ENCODE peak calls at places on chromosomes 5 and 9, in four cellular contexts. V, O, R and Y are unnamed samples.

GRCh38 chr5:140549237-140550144 is 2.0 kb downstream of the EIF4EBP3 start:
- DNase-seq in V (peak), R (no peak), O (peak), Y (no peak)

GRCh38 chr5:149464796-149465489 is 85.9 kb upstream of the IL17B start:
- DNase-seq in O (peak), V (peak), R (no peak), Y (no peak)

GRCh38 chr5:39714036-39714698 is 289.4 kb upstream of the DAB2 start:
- DNase-seq in V (peak), R (peak), O (peak), Y (peak)

GRCh38 chr9:137053944-137054931 is at the start of gene ENTPD2:
- DNase-seq in V (no peak), R (peak), O (no peak), Y (no peak)

GRCh38 chr5:150662731-150663516 is 1.9 kb downstream of the MYOZ3 start:
- DNase-seq in V (no peak), R (no peak), O (no peak), Y (no peak)

GRCh38 chr5:14108170-14108996 is 34.8 kb upstream of the TRIO start:
- DNase-seq in V (peak), O (peak), R (peak), Y (peak)

GRCh38 chr9:124835026-124835501 is 18.2 kb upstream of the WDR38 start:
- DNase-seq in R (no peak), V (peak), O (peak), Y (no peak)

GRCh38 chr5:112121268-112121667 is 297.8 kb downstream of the EPB41L4A start:
- DNase-seq in R (no peak), O (peak), V (peak), Y (no peak)

GRCh38 chr9:91220491-91221135 is 141.1 kb downstream of the AUH start:
- DNase-seq in O (no peak), V (peak), R (no peak), Y (no peak)

GRCh38 chr5:125485003-125485641 is 738.7 kb upstream of the ZNF608 start:
- DNase-seq in V (peak), O (peak), R (no peak), Y (peak)

GRCh38 chr5:1118738-1119137 is 6.9 kb upstream of the SLC12A7 start:
- DNase-seq in V (no peak), O (no peak), R (no peak), Y (no peak)

GRCh38 chr5:157172408-157172807 is 6.3 kb upstream of the GARIN3 start:
- DNase-seq in V (no peak), R (no peak), O (no peak), Y (no peak)

GRCh38 chr5:170896779-170897178 is 35.0 kb downstream of the RANBP17 start:
- DNase-seq in V (peak), O (no peak), R (peak), Y (no peak)

GRCh38 chr9:124078641-124079040 is 67.1 kb downstream of the LHX2 start:
- DNase-seq in R (peak), O (peak), V (peak), Y (no peak)

GRCh38 chr9:105242557-105242956 is 1.9 kb upstream of the SLC44A1 start:
- DNase-seq in O (peak), R (no peak), V (no peak), Y (no peak)

GRCh38 chr9:105242062-105242461 is 2.4 kb upstream of the SLC44A1 start:
- DNase-seq in V (no peak), R (no peak), O (no peak), Y (no peak)

GRCh38 chr9:105243935-105244273 is 547 bp upstream of the SLC44A1 start:
- DNase-seq in R (no peak), O (no peak), V (no peak), Y (no peak)

GRCh38 chr9:105244274-105244995 is at the start of gene SLC44A1:
- DNase-seq in R (peak), V (peak), O (peak), Y (peak)

GRCh38 chr9:105243015-105243686 is 1.3 kb upstream of the SLC44A1 start:
- DNase-seq in O (peak), R (peak), V (peak), Y (no peak)
- H3K4me3 ChIP-seq in O (peak), R (no peak), V (no peak), Y (no peak)

DNA sequence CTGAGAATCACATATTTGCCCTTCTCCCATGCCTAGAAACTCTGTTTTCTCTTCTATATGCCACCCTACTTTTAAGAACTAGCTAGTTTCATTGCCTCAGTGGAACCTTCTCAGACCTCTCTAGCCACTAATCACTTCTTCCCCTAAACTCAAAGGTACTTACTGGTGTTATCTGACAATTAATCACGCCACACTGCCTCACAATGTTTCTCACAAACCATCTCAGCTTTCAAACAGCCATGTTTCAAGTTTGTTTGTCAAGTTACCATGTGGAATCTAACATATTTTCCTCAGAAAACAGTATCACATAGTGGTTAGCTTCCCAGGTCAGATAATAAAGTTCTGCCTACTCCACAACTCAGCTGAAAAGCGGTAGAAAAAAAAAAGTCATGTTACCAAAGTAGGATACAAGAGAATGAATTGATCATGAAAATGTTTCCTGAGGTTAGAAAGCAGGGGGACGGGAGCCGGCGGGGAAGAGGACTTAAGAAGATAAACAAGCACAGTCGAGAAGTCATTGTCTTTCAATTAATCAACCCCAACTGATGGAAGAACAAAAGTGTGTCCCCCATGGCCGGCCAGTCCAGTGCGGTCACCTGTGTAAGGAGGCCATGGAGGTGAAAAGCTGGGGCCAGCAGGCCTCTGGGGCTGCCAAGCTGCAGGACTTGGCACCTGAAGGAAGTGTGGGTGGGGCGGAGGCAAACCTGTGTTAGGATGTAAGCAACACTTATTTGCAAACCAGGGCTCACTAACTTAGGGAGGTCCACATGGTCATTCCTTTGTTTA is 223.1 kb upstream of the TBCA start:
- DNase-seq in O (no peak), R (no peak), V (no peak), Y (no peak)
- H3K14ac ChIP-seq in O (no peak), R (no peak), V (no peak), Y (no peak)

GRCh38 chr5:3060283-3060682 is 308.8 kb upstream of the IRX2 start:
- DNase-seq in O (no peak), V (no peak), R (no peak), Y (no peak)
- H3K4me3 ChIP-seq in O (no peak), V (no peak), R (no peak), Y (no peak)

GRCh38 chr9:75096796-75097195 is 8.5 kb downstream of the OSTF1 start:
- DNase-seq in O (peak), R (no peak), V (peak), Y (no peak)
- H3K14ac ChIP-seq in O (no peak), R (no peak), V (peak), Y (no peak)

GRCh38 chr5:57442080-57442839 is 40.4 kb downstream of the ACTBL2 start:
- DNase-seq in V (peak), R (no peak), O (peak), Y (no peak)
- H3K4me3 ChIP-seq in V (no peak), R (no peak), O (peak), Y (no peak)

GRCh38 chr9:130193531-130194405 is 21.6 kb downstream of the NCS1 start:
- DNase-seq in V (no peak), R (no peak), O (no peak), Y (no peak)
- H3K14ac ChIP-seq in V (no peak), R (no peak), O (no peak), Y (peak)

GRCh38 chr5:177310332-177310731 is 1.4 kb downstream of the MXD3 start:
- DNase-seq in V (no peak), R (no peak), O (no peak), Y (no peak)
- H3K4me3 ChIP-seq in V (no peak), R (no peak), O (no peak), Y (peak)

DNA sequence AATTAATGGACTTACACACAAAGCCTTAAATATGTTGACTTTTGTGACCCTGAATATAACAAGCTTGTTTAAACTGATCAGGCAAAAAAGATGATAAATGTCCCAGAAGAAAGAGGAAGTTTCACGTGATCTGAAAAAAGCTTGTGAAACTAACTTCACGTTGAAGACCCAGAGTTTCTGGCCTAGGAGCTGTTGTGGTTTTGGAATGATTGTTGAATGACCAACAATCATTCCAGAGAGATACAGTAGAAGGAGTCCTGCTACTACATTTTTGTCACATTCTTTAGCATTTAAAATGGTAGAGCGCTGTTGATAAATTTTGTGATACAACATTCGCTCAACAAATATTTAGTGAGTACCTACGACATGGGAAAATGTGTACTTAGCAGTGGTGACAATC is 143.1 kb upstream of the FBN2 start:
- DNase-seq in O (no peak), V (no peak), R (no peak), Y (no peak)
- H3K14ac ChIP-seq in O (no peak), V (no peak), R (no peak), Y (no peak)